ENCODE peak calls at places on chromosomes 12 and 14, in nine cellular contexts. One of them, this sample, is unnamed.

GRCh38 chr14:21039585-21040369 is 2.4 kb upstream of the RNASE7 start:
- DNase-seq in fibroblast of the aortic adventitia: peak
- DNase-seq in T-cell: peak
- DNase-seq in iPS-NIHi11: peak
- DNase-seq in NCI-H2081: peak
- DNase-seq in stimulated activated naive CD8-positive, alpha-beta T cell treated with anti-CD3 and anti-CD28 coated beads, Interleukin-15, amount 100 ng/mL, for 72 hours: peak
- DNase-seq in activated CD4-positive, CD25-positive, alpha-beta regulatory T cell: no peak
- DNase-seq in NCI-H1105 treated with DMSO at 0.1 percent for 48 hours: peak
- DNase-seq in HT1080: peak
- DNase-seq in this sample: peak

GRCh38 chr14:101120636-101121398 is 217.3 kb upstream of the RTL1 start:
- DNase-seq in NCI-H1105 treated with DMSO at 0.1 percent for 48 hours: no peak
- DNase-seq in NCI-H2081: peak
- DNase-seq in T-cell: no peak
- DNase-seq in activated CD4-positive, CD25-positive, alpha-beta regulatory T cell: no peak
- DNase-seq in iPS-NIHi11: no peak
- DNase-seq in HT1080: peak
- DNase-seq in stimulated activated naive CD8-positive, alpha-beta T cell treated with anti-CD3 and anti-CD28 coated beads, Interleukin-15, amount 100 ng/mL, for 72 hours: peak
- DNase-seq in fibroblast of the aortic adventitia: no peak
- DNase-seq in this sample: peak

GRCh38 chr12:89212339-89212771 is 139.9 kb downstream of the DUSP6 start:
- DNase-seq in NCI-H1105 treated with DMSO at 0.1 percent for 48 hours: no peak
- DNase-seq in iPS-NIHi11: no peak
- DNase-seq in activated CD4-positive, CD25-positive, alpha-beta regulatory T cell: no peak
- DNase-seq in T-cell: no peak
- DNase-seq in HT1080: no peak
- DNase-seq in NCI-H2081: peak
- DNase-seq in fibroblast of the aortic adventitia: peak
- DNase-seq in stimulated activated naive CD8-positive, alpha-beta T cell treated with anti-CD3 and anti-CD28 coated beads, Interleukin-15, amount 100 ng/mL, for 72 hours: no peak
- DNase-seq in this sample: peak

GRCh38 chr12:60394680-60395079 is 798.9 kb downstream of the SLC16A7 start:
- DNase-seq in NCI-H2081: no peak
- DNase-seq in activated CD4-positive, CD25-positive, alpha-beta regulatory T cell: no peak
- DNase-seq in T-cell: no peak
- DNase-seq in fibroblast of the aortic adventitia: peak
- DNase-seq in stimulated activated naive CD8-positive, alpha-beta T cell treated with anti-CD3 and anti-CD28 coated beads, Interleukin-15, amount 100 ng/mL, for 72 hours: no peak
- DNase-seq in NCI-H1105 treated with DMSO at 0.1 percent for 48 hours: no peak
- DNase-seq in iPS-NIHi11: no peak
- DNase-seq in HT1080: peak
- DNase-seq in this sample: no peak

GRCh38 chr12:8629486-8630033 is 16.9 kb upstream of the AICDA start:
- DNase-seq in HT1080: no peak
- DNase-seq in stimulated activated naive CD8-positive, alpha-beta T cell treated with anti-CD3 and anti-CD28 coated beads, Interleukin-15, amount 100 ng/mL, for 72 hours: no peak
- DNase-seq in NCI-H2081: no peak
- DNase-seq in iPS-NIHi11: no peak
- DNase-seq in activated CD4-positive, CD25-positive, alpha-beta regulatory T cell: no peak
- DNase-seq in NCI-H1105 treated with DMSO at 0.1 percent for 48 hours: no peak
- DNase-seq in fibroblast of the aortic adventitia: peak
- DNase-seq in T-cell: no peak
- DNase-seq in this sample: no peak

GRCh38 chr14:55302367-55302766 is 31.1 kb downstream of the FBXO34 start:
- DNase-seq in stimulated activated naive CD8-positive, alpha-beta T cell treated with anti-CD3 and anti-CD28 coated beads, Interleukin-15, amount 100 ng/mL, for 72 hours: no peak
- DNase-seq in activated CD4-positive, CD25-positive, alpha-beta regulatory T cell: no peak
- DNase-seq in HT1080: no peak
- DNase-seq in NCI-H1105 treated with DMSO at 0.1 percent for 48 hours: no peak
- DNase-seq in NCI-H2081: no peak
- DNase-seq in T-cell: no peak
- DNase-seq in fibroblast of the aortic adventitia: no peak
- DNase-seq in iPS-NIHi11: no peak
- DNase-seq in this sample: no peak

GRCh38 chr12:52611080-52611468 is 7.3 kb downstream of the KRT73 start:
- DNase-seq in HT1080: no peak
- DNase-seq in iPS-NIHi11: no peak
- DNase-seq in stimulated activated naive CD8-positive, alpha-beta T cell treated with anti-CD3 and anti-CD28 coated beads, Interleukin-15, amount 100 ng/mL, for 72 hours: no peak
- DNase-seq in NCI-H1105 treated with DMSO at 0.1 percent for 48 hours: no peak
- DNase-seq in fibroblast of the aortic adventitia: no peak
- DNase-seq in activated CD4-positive, CD25-positive, alpha-beta regulatory T cell: no peak
- DNase-seq in T-cell: no peak
- DNase-seq in NCI-H2081: no peak
- DNase-seq in this sample: no peak

GRCh38 chr12:2544213-2544612 is 250.6 kb upstream of the FKBP4 start:
- DNase-seq in NCI-H2081: no peak
- DNase-seq in NCI-H1105 treated with DMSO at 0.1 percent for 48 hours: no peak
- DNase-seq in stimulated activated naive CD8-positive, alpha-beta T cell treated with anti-CD3 and anti-CD28 coated beads, Interleukin-15, amount 100 ng/mL, for 72 hours: no peak
- DNase-seq in fibroblast of the aortic adventitia: no peak
- DNase-seq in T-cell: no peak
- DNase-seq in HT1080: no peak
- DNase-seq in activated CD4-positive, CD25-positive, alpha-beta regulatory T cell: no peak
- DNase-seq in iPS-NIHi11: no peak
- DNase-seq in this sample: no peak

GRCh38 chr12:91272456-91273063 is 89.9 kb upstream of the DCN start:
- DNase-seq in fibroblast of the aortic adventitia: peak
- DNase-seq in HT1080: no peak
- DNase-seq in stimulated activated naive CD8-positive, alpha-beta T cell treated with anti-CD3 and anti-CD28 coated beads, Interleukin-15, amount 100 ng/mL, for 72 hours: no peak
- DNase-seq in activated CD4-positive, CD25-positive, alpha-beta regulatory T cell: no peak
- DNase-seq in T-cell: no peak
- DNase-seq in NCI-H2081: no peak
- DNase-seq in NCI-H1105 treated with DMSO at 0.1 percent for 48 hours: no peak
- DNase-seq in iPS-NIHi11: peak
- DNase-seq in this sample: no peak

GRCh38 chr12:130441771-130442760 is 104.4 kb downstream of the PIWIL1 start:
- DNase-seq in activated CD4-positive, CD25-positive, alpha-beta regulatory T cell: no peak
- DNase-seq in fibroblast of the aortic adventitia: no peak
- DNase-seq in HT1080: no peak
- DNase-seq in iPS-NIHi11: no peak
- DNase-seq in stimulated activated naive CD8-positive, alpha-beta T cell treated with anti-CD3 and anti-CD28 coated beads, Interleukin-15, amount 100 ng/mL, for 72 hours: no peak
- DNase-seq in NCI-H1105 treated with DMSO at 0.1 percent for 48 hours: no peak
- DNase-seq in T-cell: no peak
- DNase-seq in NCI-H2081: no peak
- DNase-seq in this sample: no peak

GRCh38 chr12:94813314-94813713 is 163.0 kb upstream of the TMCC3 start:
- DNase-seq in activated CD4-positive, CD25-positive, alpha-beta regulatory T cell: no peak
- DNase-seq in stimulated activated naive CD8-positive, alpha-beta T cell treated with anti-CD3 and anti-CD28 coated beads, Interleukin-15, amount 100 ng/mL, for 72 hours: no peak
- DNase-seq in NCI-H1105 treated with DMSO at 0.1 percent for 48 hours: peak
- DNase-seq in NCI-H2081: peak
- DNase-seq in HT1080: no peak
- DNase-seq in fibroblast of the aortic adventitia: no peak
- DNase-seq in T-cell: no peak
- DNase-seq in iPS-NIHi11: no peak
- DNase-seq in this sample: no peak

GRCh38 chr14:76937181-76938091 is 91.1 kb downstream of the IRF2BPL start:
- DNase-seq in NCI-H1105 treated with DMSO at 0.1 percent for 48 hours: peak
- DNase-seq in fibroblast of the aortic adventitia: peak
- DNase-seq in T-cell: no peak
- DNase-seq in HT1080: peak
- DNase-seq in activated CD4-positive, CD25-positive, alpha-beta regulatory T cell: no peak
- DNase-seq in stimulated activated naive CD8-positive, alpha-beta T cell treated with anti-CD3 and anti-CD28 coated beads, Interleukin-15, amount 100 ng/mL, for 72 hours: no peak
- DNase-seq in iPS-NIHi11: peak
- DNase-seq in NCI-H2081: peak
- DNase-seq in this sample: no peak

GRCh38 chr12:32025906-32026305 is 66.7 kb downstream of the RESF1 start:
- DNase-seq in activated CD4-positive, CD25-positive, alpha-beta regulatory T cell: peak
- DNase-seq in fibroblast of the aortic adventitia: no peak
- DNase-seq in stimulated activated naive CD8-positive, alpha-beta T cell treated with anti-CD3 and anti-CD28 coated beads, Interleukin-15, amount 100 ng/mL, for 72 hours: peak
- DNase-seq in NCI-H2081: no peak
- DNase-seq in T-cell: peak
- DNase-seq in HT1080: no peak
- DNase-seq in NCI-H1105 treated with DMSO at 0.1 percent for 48 hours: no peak
- DNase-seq in iPS-NIHi11: no peak
- DNase-seq in this sample: no peak

GRCh38 chr12:127393896-127394295 is 873.1 kb upstream of the TMEM132C start:
- DNase-seq in stimulated activated naive CD8-positive, alpha-beta T cell treated with anti-CD3 and anti-CD28 coated beads, Interleukin-15, amount 100 ng/mL, for 72 hours: no peak
- DNase-seq in NCI-H1105 treated with DMSO at 0.1 percent for 48 hours: no peak
- DNase-seq in NCI-H2081: no peak
- DNase-seq in iPS-NIHi11: no peak
- DNase-seq in activated CD4-positive, CD25-positive, alpha-beta regulatory T cell: no peak
- DNase-seq in fibroblast of the aortic adventitia: peak
- DNase-seq in T-cell: no peak
- DNase-seq in HT1080: peak
- DNase-seq in this sample: no peak

GRCh38 chr14:105204931-105205717 is 24.0 kb upstream of the NUDT14 start:
- DNase-seq in NCI-H2081: no peak
- DNase-seq in HT1080: no peak
- DNase-seq in stimulated activated naive CD8-positive, alpha-beta T cell treated with anti-CD3 and anti-CD28 coated beads, Interleukin-15, amount 100 ng/mL, for 72 hours: no peak
- DNase-seq in activated CD4-positive, CD25-positive, alpha-beta regulatory T cell: no peak
- DNase-seq in T-cell: no peak
- DNase-seq in iPS-NIHi11: no peak
- DNase-seq in fibroblast of the aortic adventitia: no peak
- DNase-seq in NCI-H1105 treated with DMSO at 0.1 percent for 48 hours: no peak
- DNase-seq in this sample: no peak

GRCh38 chr14:101126376-101127130 is 223.0 kb upstream of the RTL1 start:
- DNase-seq in fibroblast of the aortic adventitia: no peak
- DNase-seq in iPS-NIHi11: no peak
- DNase-seq in stimulated activated naive CD8-positive, alpha-beta T cell treated with anti-CD3 and anti-CD28 coated beads, Interleukin-15, amount 100 ng/mL, for 72 hours: no peak
- DNase-seq in NCI-H1105 treated with DMSO at 0.1 percent for 48 hours: no peak
- DNase-seq in NCI-H2081: no peak
- DNase-seq in T-cell: no peak
- DNase-seq in HT1080: no peak
- DNase-seq in activated CD4-positive, CD25-positive, alpha-beta regulatory T cell: no peak
- DNase-seq in this sample: peak

GRCh38 chr14:104352493-104353220 is 214.3 kb downstream of the KIF26A start:
- DNase-seq in HT1080: no peak
- DNase-seq in fibroblast of the aortic adventitia: no peak
- DNase-seq in stimulated activated naive CD8-positive, alpha-beta T cell treated with anti-CD3 and anti-CD28 coated beads, Interleukin-15, amount 100 ng/mL, for 72 hours: no peak
- DNase-seq in NCI-H2081: no peak
- DNase-seq in iPS-NIHi11: no peak
- DNase-seq in T-cell: no peak
- DNase-seq in NCI-H1105 treated with DMSO at 0.1 percent for 48 hours: no peak
- DNase-seq in activated CD4-positive, CD25-positive, alpha-beta regulatory T cell: no peak
- DNase-seq in this sample: no peak

GRCh38 chr12:83826112-83826511 is 1086.5 kb downstream of the SLC6A15 start:
- DNase-seq in NCI-H1105 treated with DMSO at 0.1 percent for 48 hours: peak
- DNase-seq in T-cell: no peak
- DNase-seq in fibroblast of the aortic adventitia: peak
- DNase-seq in HT1080: peak
- DNase-seq in activated CD4-positive, CD25-positive, alpha-beta regulatory T cell: no peak
- DNase-seq in iPS-NIHi11: peak
- DNase-seq in NCI-H2081: peak
- DNase-seq in stimulated activated naive CD8-positive, alpha-beta T cell treated with anti-CD3 and anti-CD28 coated beads, Interleukin-15, amount 100 ng/mL, for 72 hours: peak
- DNase-seq in this sample: no peak

GRCh38 chr14:35342160-35343010 is 50.2 kb downstream of the PSMA6 start:
- DNase-seq in NCI-H2081: no peak
- DNase-seq in activated CD4-positive, CD25-positive, alpha-beta regulatory T cell: no peak
- DNase-seq in NCI-H1105 treated with DMSO at 0.1 percent for 48 hours: no peak
- DNase-seq in stimulated activated naive CD8-positive, alpha-beta T cell treated with anti-CD3 and anti-CD28 coated beads, Interleukin-15, amount 100 ng/mL, for 72 hours: no peak
- DNase-seq in HT1080: no peak
- DNase-seq in fibroblast of the aortic adventitia: peak
- DNase-seq in iPS-NIHi11: no peak
- DNase-seq in T-cell: no peak
- DNase-seq in this sample: peak

GRCh38 chr12:122870867-122871664 is 24.9 kb downstream of the VPS37B start:
- DNase-seq in NCI-H2081: no peak
- DNase-seq in iPS-NIHi11: no peak
- DNase-seq in HT1080: no peak
- DNase-seq in activated CD4-positive, CD25-positive, alpha-beta regulatory T cell: no peak
- DNase-seq in NCI-H1105 treated with DMSO at 0.1 percent for 48 hours: no peak
- DNase-seq in fibroblast of the aortic adventitia: peak
- DNase-seq in stimulated activated naive CD8-positive, alpha-beta T cell treated with anti-CD3 and anti-CD28 coated beads, Interleukin-15, amount 100 ng/mL, for 72 hours: no peak
- DNase-seq in T-cell: no peak
- DNase-seq in this sample: peak

GRCh38 chr12:175250-175649 is 38.7 kb downstream of the SLC6A12 start:
- DNase-seq in T-cell: no peak
- DNase-seq in iPS-NIHi11: no peak
- DNase-seq in stimulated activated naive CD8-positive, alpha-beta T cell treated with anti-CD3 and anti-CD28 coated beads, Interleukin-15, amount 100 ng/mL, for 72 hours: no peak
- DNase-seq in NCI-H1105 treated with DMSO at 0.1 percent for 48 hours: peak
- DNase-seq in HT1080: no peak
- DNase-seq in fibroblast of the aortic adventitia: no peak
- DNase-seq in activated CD4-positive, CD25-positive, alpha-beta regulatory T cell: no peak
- DNase-seq in NCI-H2081: peak
- DNase-seq in this sample: no peak

GRCh38 chr14:96281486-96281885 is 25.5 kb downstream of the BDKRB1 start:
- DNase-seq in stimulated activated naive CD8-positive, alpha-beta T cell treated with anti-CD3 and anti-CD28 coated beads, Interleukin-15, amount 100 ng/mL, for 72 hours: no peak
- DNase-seq in HT1080: no peak
- DNase-seq in T-cell: no peak
- DNase-seq in NCI-H1105 treated with DMSO at 0.1 percent for 48 hours: no peak
- DNase-seq in iPS-NIHi11: no peak
- DNase-seq in NCI-H2081: peak
- DNase-seq in activated CD4-positive, CD25-positive, alpha-beta regulatory T cell: no peak
- DNase-seq in fibroblast of the aortic adventitia: no peak
- DNase-seq in this sample: no peak

GRCh38 chr14:22769369-22769768 is 2.9 kb downstream of the OXA1L start:
- DNase-seq in NCI-H2081: no peak
- DNase-seq in activated CD4-positive, CD25-positive, alpha-beta regulatory T cell: no peak
- DNase-seq in fibroblast of the aortic adventitia: no peak
- DNase-seq in stimulated activated naive CD8-positive, alpha-beta T cell treated with anti-CD3 and anti-CD28 coated beads, Interleukin-15, amount 100 ng/mL, for 72 hours: no peak
- DNase-seq in NCI-H1105 treated with DMSO at 0.1 percent for 48 hours: no peak
- DNase-seq in iPS-NIHi11: no peak
- DNase-seq in T-cell: no peak
- DNase-seq in HT1080: no peak
- DNase-seq in this sample: no peak

GRCh38 chr12:92224685-92225331 is 79.2 kb upstream of the BTG1 start:
- DNase-seq in stimulated activated naive CD8-positive, alpha-beta T cell treated with anti-CD3 and anti-CD28 coated beads, Interleukin-15, amount 100 ng/mL, for 72 hours: no peak
- DNase-seq in iPS-NIHi11: no peak
- DNase-seq in NCI-H2081: no peak
- DNase-seq in T-cell: no peak
- DNase-seq in NCI-H1105 treated with DMSO at 0.1 percent for 48 hours: no peak
- DNase-seq in HT1080: peak
- DNase-seq in fibroblast of the aortic adventitia: peak
- DNase-seq in activated CD4-positive, CD25-positive, alpha-beta regulatory T cell: no peak
- DNase-seq in this sample: no peak

GRCh38 chr14:77031680-77032482 is 3.4 kb upstream of the IRF2BPL start:
- DNase-seq in stimulated activated naive CD8-positive, alpha-beta T cell treated with anti-CD3 and anti-CD28 coated beads, Interleukin-15, amount 100 ng/mL, for 72 hours: no peak
- DNase-seq in activated CD4-positive, CD25-positive, alpha-beta regulatory T cell: no peak
- DNase-seq in NCI-H2081: no peak
- DNase-seq in T-cell: no peak
- DNase-seq in NCI-H1105 treated with DMSO at 0.1 percent for 48 hours: no peak
- DNase-seq in fibroblast of the aortic adventitia: peak
- DNase-seq in HT1080: no peak
- DNase-seq in iPS-NIHi11: no peak
- DNase-seq in this sample: no peak

GRCh38 chr14:95069547-95069946 is 87.8 kb downstream of the DICER1 start:
- DNase-seq in iPS-NIHi11: no peak
- DNase-seq in NCI-H2081: no peak
- DNase-seq in activated CD4-positive, CD25-positive, alpha-beta regulatory T cell: no peak
- DNase-seq in T-cell: no peak
- DNase-seq in stimulated activated naive CD8-positive, alpha-beta T cell treated with anti-CD3 and anti-CD28 coated beads, Interleukin-15, amount 100 ng/mL, for 72 hours: no peak
- DNase-seq in fibroblast of the aortic adventitia: no peak
- DNase-seq in HT1080: no peak
- DNase-seq in NCI-H1105 treated with DMSO at 0.1 percent for 48 hours: no peak
- DNase-seq in this sample: no peak

GRCh38 chr14:34475163-34475562 is 13.1 kb upstream of the SPTSSA start:
- DNase-seq in iPS-NIHi11: no peak
- DNase-seq in T-cell: no peak
- DNase-seq in stimulated activated naive CD8-positive, alpha-beta T cell treated with anti-CD3 and anti-CD28 coated beads, Interleukin-15, amount 100 ng/mL, for 72 hours: no peak
- DNase-seq in NCI-H2081: no peak
- DNase-seq in NCI-H1105 treated with DMSO at 0.1 percent for 48 hours: no peak
- DNase-seq in fibroblast of the aortic adventitia: no peak
- DNase-seq in activated CD4-positive, CD25-positive, alpha-beta regulatory T cell: no peak
- DNase-seq in HT1080: no peak
- DNase-seq in this sample: no peak

GRCh38 chr14:92789457-92790089 is 4.5 kb upstream of the GOLGA5 start:
- DNase-seq in NCI-H2081: no peak
- DNase-seq in HT1080: peak
- DNase-seq in stimulated activated naive CD8-positive, alpha-beta T cell treated with anti-CD3 and anti-CD28 coated beads, Interleukin-15, amount 100 ng/mL, for 72 hours: no peak
- DNase-seq in iPS-NIHi11: no peak
- DNase-seq in T-cell: no peak
- DNase-seq in activated CD4-positive, CD25-positive, alpha-beta regulatory T cell: no peak
- DNase-seq in fibroblast of the aortic adventitia: no peak
- DNase-seq in NCI-H1105 treated with DMSO at 0.1 percent for 48 hours: no peak
- DNase-seq in this sample: no peak

GRCh38 chr12:133080051-133080618 is 588 bp upstream of the ZNF140 start:
- DNase-seq in NCI-H1105 treated with DMSO at 0.1 percent for 48 hours: peak
- DNase-seq in iPS-NIHi11: peak
- DNase-seq in fibroblast of the aortic adventitia: peak
- DNase-seq in stimulated activated naive CD8-positive, alpha-beta T cell treated with anti-CD3 and anti-CD28 coated beads, Interleukin-15, amount 100 ng/mL, for 72 hours: peak
- DNase-seq in NCI-H2081: peak
- DNase-seq in activated CD4-positive, CD25-positive, alpha-beta regulatory T cell: peak
- DNase-seq in HT1080: peak
- DNase-seq in T-cell: peak
- DNase-seq in this sample: peak

GRCh38 chr12:64157610-64158009 is 64.5 kb downstream of the KICS2 start:
- DNase-seq in T-cell: no peak
- DNase-seq in activated CD4-positive, CD25-positive, alpha-beta regulatory T cell: no peak
- DNase-seq in stimulated activated naive CD8-positive, alpha-beta T cell treated with anti-CD3 and anti-CD28 coated beads, Interleukin-15, amount 100 ng/mL, for 72 hours: no peak
- DNase-seq in NCI-H2081: no peak
- DNase-seq in fibroblast of the aortic adventitia: no peak
- DNase-seq in NCI-H1105 treated with DMSO at 0.1 percent for 48 hours: no peak
- DNase-seq in HT1080: no peak
- DNase-seq in iPS-NIHi11: no peak
- DNase-seq in this sample: no peak

This sample was measured in prostate gland.